ENCODE peak calls at places on chromosome 1, in six cellular contexts. X is left colon; O is central memory CD4-positive, alpha-beta T cell; R is T-cell; M is stimulated activated CD4-positive, alpha-beta T cell treated with anti-CD3 and anti-CD28 coated beads, TNF-alpha, amount 100 ng/mL, for 24 hours; W is cerebellar cortex. I is an unnamed sample.
A peak's percentile ranks its signal among the peaks of the same experiment; 100 is the strongest.

GRCh38 chr1:170891872-170892271 is 43.5 kb upstream of the MROH9 start:
- DNase-seq in W (no peak), R (no peak), X (no peak), M (no peak), O (no peak), I (no peak)

GRCh38 chr1:112735752-112736151 is 20.6 kb upstream of the PPM1J start:
- DNase-seq in O (no peak), M (no peak), W (no peak), R (no peak), X (no peak), I (no peak)

GRCh38 chr1:232476538-232476950 is 153.4 kb downstream of the SIPA1L2 start:
- DNase-seq in X (no peak), R (no peak), W (no peak), M (no peak), O (no peak), I (no peak)

GRCh38 chr1:175822575-175822974 is 79.2 kb upstream of the TNR start:
- DNase-seq in O (no peak), M (no peak), X (no peak), W (no peak), R (no peak), I (no peak)

GRCh38 chr1:201299968-201300367 is 16.7 kb downstream of the PKP1 start:
- DNase-seq in X (peak; percentile 40), M (no peak), W (no peak), R (no peak), O (no peak), I (no peak)

GRCh38 chr1:18636762-18637552 is 6.3 kb downstream of the PAX7 start:
- DNase-seq in W (no peak), R (no peak), M (no peak), O (no peak), X (no peak), I (no peak)

GRCh38 chr1:13700521-13701273 is 709 bp downstream of the PRDM2 start:
- DNase-seq in R (peak; percentile 32), M (peak; percentile 24), W (peak; percentile 52), O (peak; percentile 56), X (peak; percentile 65), I (peak; percentile 51)

GRCh38 chr1:161017756-161018630 is 3.0 kb downstream of the F11R start:
- DNase-seq in M (no peak), O (no peak), R (no peak), W (no peak), X (no peak), I (peak; percentile 64)

GRCh38 chr1:172680733-172681275 is 21.9 kb downstream of the FASLG start:
- DNase-seq in M (no peak), W (no peak), X (no peak), O (no peak), R (no peak), I (no peak)

GRCh38 chr1:15440357-15440756 is 2.1 kb downstream of the CTRC start:
- DNase-seq in X (no peak), W (no peak), M (no peak), O (no peak), R (no peak), I (no peak)

GRCh38 chr1:234242091-234242490 is 131.2 kb upstream of the COA6 start:
- DNase-seq in R (no peak), X (no peak), O (no peak), W (no peak), M (no peak), I (no peak)

GRCh38 chr1:93179886-93180722 is at the start of gene TMED5:
- DNase-seq in R (peak; percentile 94), M (peak; percentile 92), O (peak; percentile 98), X (peak; percentile 97), W (peak; percentile 98), I (peak; percentile 98)

GRCh38 chr1:28642056-28642846 is 616 bp downstream of the TAF12 start:
- DNase-seq in X (no peak), R (no peak), O (no peak), W (no peak), M (no peak), I (no peak)

GRCh38 chr1:27958513-27958912 is 1.3 kb upstream of the XKR8 start:
- DNase-seq in W (no peak), X (peak; percentile 20), M (no peak), O (no peak), R (no peak), I (no peak)

GRCh38 chr1:165936542-165936941 is 109.1 kb downstream of the UCK2 start:
- DNase-seq in R (no peak), O (no peak), M (no peak), X (no peak), W (no peak), I (no peak)

GRCh38 chr1:237670296-237670695 is 220.4 kb downstream of the ZP4 start:
- DNase-seq in X (no peak), O (no peak), W (no peak), M (no peak), R (no peak), I (no peak)

GRCh38 chr1:33971018-33971710 is 107.3 kb downstream of the HMGB4 start:
- DNase-seq in O (no peak), W (no peak), M (no peak), R (no peak), X (no peak), I (no peak)

GRCh38 chr1:57101171-57101570 is 135.4 kb upstream of the C8B start:
- DNase-seq in M (no peak), W (no peak), X (no peak), O (no peak), R (no peak), I (no peak)

I was measured in HAP-1.